ENCODE peak calls at places on chromosomes 13 and 19, in six cellular contexts. One of them, this sample, is unnamed.

GRCh38 chr13:28339419-28339818 is 155.5 kb downstream of the FLT1 start:
- DNase-seq in NCI-H774: no peak
- DNase-seq in bronchial epithelial cell: no peak
- DNase-seq in hippocampal formation: no peak
- DNase-seq in stimulated activated naive B cell treated with anti-CD40 and anti-IgM and Interleukin-4, amounts not matched to agents 10 μg/mL and 1 μg/mL and 100 μg/mL, for 72 hours: no peak
- DNase-seq in endothelial cell: no peak
- DNase-seq in this sample: no peak

GRCh38 chr13:40148103-40148502 is 492.6 kb downstream of the COG6 start:
- DNase-seq in NCI-H774: no peak
- DNase-seq in bronchial epithelial cell: no peak
- DNase-seq in hippocampal formation: no peak
- DNase-seq in stimulated activated naive B cell treated with anti-CD40 and anti-IgM and Interleukin-4, amounts not matched to agents 10 μg/mL and 1 μg/mL and 100 μg/mL, for 72 hours: peak; percentile 41
- DNase-seq in endothelial cell: no peak
- DNase-seq in this sample: no peak

GRCh38 chr13:59133903-59134302 is 1029.8 kb downstream of the DIAPH3 start:
- DNase-seq in NCI-H774: no peak
- DNase-seq in bronchial epithelial cell: no peak
- DNase-seq in hippocampal formation: no peak
- DNase-seq in stimulated activated naive B cell treated with anti-CD40 and anti-IgM and Interleukin-4, amounts not matched to agents 10 μg/mL and 1 μg/mL and 100 μg/mL, for 72 hours: no peak
- DNase-seq in endothelial cell: no peak
- DNase-seq in this sample: no peak

GRCh38 chr13:113742000-113742441 is 17.0 kb upstream of the TMEM255B start:
- DNase-seq in NCI-H774: no peak
- DNase-seq in bronchial epithelial cell: peak; percentile 59
- DNase-seq in hippocampal formation: no peak
- DNase-seq in stimulated activated naive B cell treated with anti-CD40 and anti-IgM and Interleukin-4, amounts not matched to agents 10 μg/mL and 1 μg/mL and 100 μg/mL, for 72 hours: no peak
- DNase-seq in endothelial cell: peak; percentile 37
- DNase-seq in this sample: peak; percentile 34

GRCh38 chr13:99516153-99516929 is 15.1 kb downstream of the TM9SF2 start:
- DNase-seq in NCI-H774: no peak
- DNase-seq in bronchial epithelial cell: no peak
- DNase-seq in hippocampal formation: no peak
- DNase-seq in stimulated activated naive B cell treated with anti-CD40 and anti-IgM and Interleukin-4, amounts not matched to agents 10 μg/mL and 1 μg/mL and 100 μg/mL, for 72 hours: no peak
- DNase-seq in endothelial cell: no peak
- DNase-seq in this sample: no peak

GRCh38 chr13:25493930-25494707 is 122.3 kb downstream of the ATP8A2 start:
- DNase-seq in NCI-H774: no peak
- DNase-seq in bronchial epithelial cell: no peak
- DNase-seq in hippocampal formation: no peak
- DNase-seq in stimulated activated naive B cell treated with anti-CD40 and anti-IgM and Interleukin-4, amounts not matched to agents 10 μg/mL and 1 μg/mL and 100 μg/mL, for 72 hours: no peak
- DNase-seq in endothelial cell: peak; percentile 11
- DNase-seq in this sample: peak; percentile 65

GRCh38 chr13:105428816-105429215 is 1106.6 kb downstream of the EFNB2 start:
- DNase-seq in NCI-H774: no peak
- DNase-seq in bronchial epithelial cell: peak; percentile 41
- DNase-seq in hippocampal formation: no peak
- DNase-seq in stimulated activated naive B cell treated with anti-CD40 and anti-IgM and Interleukin-4, amounts not matched to agents 10 μg/mL and 1 μg/mL and 100 μg/mL, for 72 hours: no peak
- DNase-seq in endothelial cell: no peak
- DNase-seq in this sample: no peak

GRCh38 chr13:113398963-113399754 is 35.2 kb upstream of the GRTP1 start:
- DNase-seq in NCI-H774: no peak
- DNase-seq in bronchial epithelial cell: no peak
- DNase-seq in hippocampal formation: no peak
- DNase-seq in stimulated activated naive B cell treated with anti-CD40 and anti-IgM and Interleukin-4, amounts not matched to agents 10 μg/mL and 1 μg/mL and 100 μg/mL, for 72 hours: no peak
- DNase-seq in endothelial cell: no peak
- DNase-seq in this sample: no peak

GRCh38 chr13:51532736-51533197 is 51.5 kb upstream of the WDFY2 start:
- DNase-seq in NCI-H774: no peak
- DNase-seq in bronchial epithelial cell: no peak
- DNase-seq in hippocampal formation: no peak
- DNase-seq in stimulated activated naive B cell treated with anti-CD40 and anti-IgM and Interleukin-4, amounts not matched to agents 10 μg/mL and 1 μg/mL and 100 μg/mL, for 72 hours: no peak
- DNase-seq in endothelial cell: no peak
- DNase-seq in this sample: no peak

GRCh38 chr19:1017115-1017905 is 3.6 kb downstream of the TMEM259 start:
- DNase-seq in NCI-H774: no peak
- DNase-seq in bronchial epithelial cell: peak; percentile 66
- DNase-seq in hippocampal formation: no peak
- DNase-seq in stimulated activated naive B cell treated with anti-CD40 and anti-IgM and Interleukin-4, amounts not matched to agents 10 μg/mL and 1 μg/mL and 100 μg/mL, for 72 hours: no peak
- DNase-seq in endothelial cell: no peak
- DNase-seq in this sample: no peak

GRCh38 chr19:46192990-46193650 is 36.4 kb upstream of the IGFL1 start:
- DNase-seq in NCI-H774: no peak
- DNase-seq in bronchial epithelial cell: peak; percentile 82
- DNase-seq in hippocampal formation: no peak
- DNase-seq in stimulated activated naive B cell treated with anti-CD40 and anti-IgM and Interleukin-4, amounts not matched to agents 10 μg/mL and 1 μg/mL and 100 μg/mL, for 72 hours: no peak
- DNase-seq in endothelial cell: no peak
- DNase-seq in this sample: peak; percentile 7

GRCh38 chr19:49658566-49659442 is 6.9 kb downstream of the IRF3 start:
- DNase-seq in NCI-H774: no peak
- DNase-seq in bronchial epithelial cell: no peak
- DNase-seq in hippocampal formation: no peak
- DNase-seq in stimulated activated naive B cell treated with anti-CD40 and anti-IgM and Interleukin-4, amounts not matched to agents 10 μg/mL and 1 μg/mL and 100 μg/mL, for 72 hours: no peak
- DNase-seq in endothelial cell: no peak
- DNase-seq in this sample: no peak

GRCh38 chr13:37747071-37747612 is 122.4 kb downstream of the TRPC4 start:
- DNase-seq in NCI-H774: no peak
- DNase-seq in bronchial epithelial cell: peak; percentile 80
- DNase-seq in hippocampal formation: no peak
- DNase-seq in stimulated activated naive B cell treated with anti-CD40 and anti-IgM and Interleukin-4, amounts not matched to agents 10 μg/mL and 1 μg/mL and 100 μg/mL, for 72 hours: no peak
- DNase-seq in endothelial cell: no peak
- DNase-seq in this sample: peak; percentile 98

GRCh38 chr19:36638862-36639510 is 27.7 kb downstream of the ZNF461 start:
- DNase-seq in NCI-H774: no peak
- DNase-seq in bronchial epithelial cell: no peak
- DNase-seq in hippocampal formation: no peak
- DNase-seq in stimulated activated naive B cell treated with anti-CD40 and anti-IgM and Interleukin-4, amounts not matched to agents 10 μg/mL and 1 μg/mL and 100 μg/mL, for 72 hours: no peak
- DNase-seq in endothelial cell: no peak
- DNase-seq in this sample: no peak

GRCh38 chr19:39052243-39052746 is 19.9 kb upstream of the FBXO27 start:
- DNase-seq in NCI-H774: no peak
- DNase-seq in bronchial epithelial cell: peak; percentile 41
- DNase-seq in hippocampal formation: no peak
- DNase-seq in stimulated activated naive B cell treated with anti-CD40 and anti-IgM and Interleukin-4, amounts not matched to agents 10 μg/mL and 1 μg/mL and 100 μg/mL, for 72 hours: peak; percentile 29
- DNase-seq in endothelial cell: peak; percentile 78
- DNase-seq in this sample: peak; percentile 50

GRCh38 chr19:1809663-1810062 is 2.4 kb downstream of the ATP8B3 start:
- DNase-seq in NCI-H774: no peak
- DNase-seq in bronchial epithelial cell: no peak
- DNase-seq in hippocampal formation: no peak
- DNase-seq in stimulated activated naive B cell treated with anti-CD40 and anti-IgM and Interleukin-4, amounts not matched to agents 10 μg/mL and 1 μg/mL and 100 μg/mL, for 72 hours: no peak
- DNase-seq in endothelial cell: no peak
- DNase-seq in this sample: no peak

GRCh38 chr13:80105350-80105749 is 235.6 kb downstream of the SPRY2 start:
- DNase-seq in NCI-H774: no peak
- DNase-seq in bronchial epithelial cell: no peak
- DNase-seq in hippocampal formation: no peak
- DNase-seq in stimulated activated naive B cell treated with anti-CD40 and anti-IgM and Interleukin-4, amounts not matched to agents 10 μg/mL and 1 μg/mL and 100 μg/mL, for 72 hours: no peak
- DNase-seq in endothelial cell: no peak
- DNase-seq in this sample: no peak

GRCh38 chr19:1529430-1529816 is 5.5 kb downstream of the PLK5 start:
- DNase-seq in NCI-H774: no peak
- DNase-seq in bronchial epithelial cell: no peak
- DNase-seq in hippocampal formation: no peak
- DNase-seq in stimulated activated naive B cell treated with anti-CD40 and anti-IgM and Interleukin-4, amounts not matched to agents 10 μg/mL and 1 μg/mL and 100 μg/mL, for 72 hours: no peak
- DNase-seq in endothelial cell: no peak
- DNase-seq in this sample: no peak

GRCh38 chr19:55255618-55256423 is 3.0 kb downstream of the PPP6R1 start:
- DNase-seq in NCI-H774: no peak
- DNase-seq in bronchial epithelial cell: peak; percentile 63
- DNase-seq in hippocampal formation: no peak
- DNase-seq in stimulated activated naive B cell treated with anti-CD40 and anti-IgM and Interleukin-4, amounts not matched to agents 10 μg/mL and 1 μg/mL and 100 μg/mL, for 72 hours: peak; percentile 43
- DNase-seq in endothelial cell: no peak
- DNase-seq in this sample: no peak

This sample was measured in NCI-H748 treated with DMSO at 0.1 percent for 48 hours.